ENCODE peak calls at places on chromosomes 4 and X, in seven cellular contexts. One of them, this sample, is unnamed.

GRCh38 chr4:99404595-99405287 is 30.4 kb downstream of the ADH7 start:
- DNase-seq in left ventricle myocardium inferior: no peak
- DNase-seq in pancreas: no peak
- DNase-seq in psoas muscle: peak; percentile 35
- DNase-seq in H1: no peak
- DNase-seq in tibial nerve: no peak
- DNase-seq in cardiac muscle cell: no peak
- DNase-seq in this sample: no peak

GRCh38 chr4:145234086-145234694 is 53.8 kb upstream of the OTUD4 start:
- DNase-seq in tibial nerve: no peak
- DNase-seq in pancreas: no peak
- DNase-seq in left ventricle myocardium inferior: no peak
- DNase-seq in H1: peak; percentile 56
- DNase-seq in psoas muscle: no peak
- DNase-seq in cardiac muscle cell: peak; percentile 75
- DNase-seq in this sample: no peak

GRCh38 chr4:188714488-188714887 is 575.2 kb downstream of the TRIML1 start:
- DNase-seq in cardiac muscle cell: no peak
- DNase-seq in H1: no peak
- DNase-seq in left ventricle myocardium inferior: no peak
- DNase-seq in pancreas: no peak
- DNase-seq in tibial nerve: no peak
- DNase-seq in psoas muscle: no peak
- DNase-seq in this sample: no peak

GRCh38 chr4:6953751-6954380 is 44.2 kb downstream of the TBC1D14 start:
- DNase-seq in tibial nerve: peak; percentile 42
- DNase-seq in pancreas: peak; percentile 71
- DNase-seq in psoas muscle: peak; percentile 87
- DNase-seq in H1: peak; percentile 86
- DNase-seq in cardiac muscle cell: peak; percentile 73
- DNase-seq in left ventricle myocardium inferior: peak; percentile 81
- DNase-seq in this sample: peak; percentile 80

GRCh38 chrX:73850124-73851013 is 287.4 kb downstream of the CHIC1 start:
- DNase-seq in psoas muscle: peak; percentile 55
- DNase-seq in tibial nerve: no peak
- DNase-seq in cardiac muscle cell: peak; percentile 13
- DNase-seq in H1: no peak
- DNase-seq in left ventricle myocardium inferior: no peak
- DNase-seq in pancreas: peak; percentile 67
- DNase-seq in this sample: no peak

GRCh38 chr4:147782087-147782781 is 50.3 kb downstream of the ARHGAP10 start:
- DNase-seq in H1: no peak
- DNase-seq in cardiac muscle cell: no peak
- DNase-seq in left ventricle myocardium inferior: no peak
- DNase-seq in psoas muscle: no peak
- DNase-seq in pancreas: no peak
- DNase-seq in tibial nerve: no peak
- DNase-seq in this sample: no peak

GRCh38 chrX:22534643-22535042 is 261.9 kb downstream of the CBLL2 start:
- DNase-seq in left ventricle myocardium inferior: peak; percentile 14
- DNase-seq in psoas muscle: peak; percentile 28
- DNase-seq in H1: no peak
- DNase-seq in tibial nerve: no peak
- DNase-seq in pancreas: no peak
- DNase-seq in cardiac muscle cell: no peak
- DNase-seq in this sample: no peak

GRCh38 chrX:126141014-126141413 is 25.1 kb downstream of the DCAF12L2 start:
- DNase-seq in left ventricle myocardium inferior: no peak
- DNase-seq in tibial nerve: no peak
- DNase-seq in psoas muscle: no peak
- DNase-seq in cardiac muscle cell: no peak
- DNase-seq in pancreas: no peak
- DNase-seq in H1: no peak
- DNase-seq in this sample: no peak

GRCh38 chr4:122930877-122931276 is 8.5 kb upstream of the NUDT6 start:
- DNase-seq in pancreas: no peak
- DNase-seq in tibial nerve: no peak
- DNase-seq in cardiac muscle cell: peak; percentile 5
- DNase-seq in H1: no peak
- DNase-seq in psoas muscle: no peak
- DNase-seq in left ventricle myocardium inferior: no peak
- DNase-seq in this sample: no peak

GRCh38 chr4:30103455-30103854 is 616.7 kb upstream of the PCDH7 start:
- DNase-seq in H1: no peak
- DNase-seq in cardiac muscle cell: no peak
- DNase-seq in left ventricle myocardium inferior: no peak
- DNase-seq in tibial nerve: no peak
- DNase-seq in pancreas: no peak
- DNase-seq in psoas muscle: no peak
- DNase-seq in this sample: no peak

GRCh38 chr4:68297137-68297536 is 51.6 kb upstream of the TMPRSS11B start:
- DNase-seq in pancreas: no peak
- DNase-seq in psoas muscle: no peak
- DNase-seq in cardiac muscle cell: no peak
- DNase-seq in tibial nerve: no peak
- DNase-seq in left ventricle myocardium inferior: no peak
- DNase-seq in H1: no peak
- DNase-seq in this sample: no peak

GRCh38 chrX:94302446-94302845 is 628.4 kb downstream of the FAM133A start:
- DNase-seq in psoas muscle: no peak
- DNase-seq in tibial nerve: no peak
- DNase-seq in pancreas: no peak
- DNase-seq in cardiac muscle cell: no peak
- DNase-seq in left ventricle myocardium inferior: no peak
- DNase-seq in H1: no peak
- DNase-seq in this sample: no peak

GRCh38 chr4:140330311-140330900 is 43.0 kb upstream of the SCOC start:
- DNase-seq in pancreas: no peak
- DNase-seq in cardiac muscle cell: peak; percentile 41
- DNase-seq in tibial nerve: no peak
- DNase-seq in psoas muscle: no peak
- DNase-seq in left ventricle myocardium inferior: no peak
- DNase-seq in H1: no peak
- DNase-seq in this sample: no peak

GRCh38 chr4:23233596-23233995 is 540.9 kb downstream of the GBA3 start:
- DNase-seq in tibial nerve: no peak
- DNase-seq in pancreas: no peak
- DNase-seq in psoas muscle: no peak
- DNase-seq in left ventricle myocardium inferior: no peak
- DNase-seq in cardiac muscle cell: no peak
- DNase-seq in H1: no peak
- DNase-seq in this sample: no peak

GRCh38 chr4:101331017-101331416 is 16.3 kb downstream of the PPP3CA start:
- DNase-seq in psoas muscle: no peak
- DNase-seq in left ventricle myocardium inferior: no peak
- DNase-seq in pancreas: no peak
- DNase-seq in cardiac muscle cell: no peak
- DNase-seq in H1: no peak
- DNase-seq in tibial nerve: no peak
- DNase-seq in this sample: no peak

GRCh38 chrX:52576474-52576873 is 59.6 kb upstream of the XAGE1B start:
- DNase-seq in left ventricle myocardium inferior: no peak
- DNase-seq in cardiac muscle cell: no peak
- DNase-seq in pancreas: no peak
- DNase-seq in H1: no peak
- DNase-seq in psoas muscle: no peak
- DNase-seq in tibial nerve: no peak
- DNase-seq in this sample: no peak

GRCh38 chrX:52577464-52578173 is 60.8 kb upstream of the XAGE1B start:
- DNase-seq in pancreas: no peak
- DNase-seq in tibial nerve: no peak
- DNase-seq in cardiac muscle cell: no peak
- DNase-seq in left ventricle myocardium inferior: no peak
- DNase-seq in H1: no peak
- DNase-seq in psoas muscle: no peak
- DNase-seq in this sample: no peak

GRCh38 chrX:52576946-52577345 is 60.1 kb upstream of the XAGE1B start:
- DNase-seq in cardiac muscle cell: no peak
- DNase-seq in left ventricle myocardium inferior: no peak
- DNase-seq in psoas muscle: no peak
- DNase-seq in pancreas: no peak
- DNase-seq in H1: peak; percentile 40
- DNase-seq in tibial nerve: no peak
- DNase-seq in this sample: no peak

GRCh38 chrX:52574416-52575275 is 57.8 kb upstream of the XAGE1B start:
- DNase-seq in left ventricle myocardium inferior: no peak
- DNase-seq in cardiac muscle cell: peak; percentile 62
- DNase-seq in tibial nerve: no peak
- DNase-seq in pancreas: no peak
- DNase-seq in psoas muscle: no peak
- DNase-seq in H1: peak; percentile 39
- DNase-seq in this sample: no peak
- H3K27me3 ChIP-seq in left ventricle myocardium inferior: no peaks in the 10 kb centered on the region
- H3K27me3 ChIP-seq in cardiac muscle cell: no peaks in the 10 kb centered on the region
- H3K27me3 ChIP-seq in tibial nerve: no peaks in the 10 kb centered on the region
- H3K27me3 ChIP-seq in pancreas: no peaks in the 10 kb centered on the region
- H3K27me3 ChIP-seq in psoas muscle: no peaks in the 10 kb centered on the region
- H3K27me3 ChIP-seq in H1: no peaks in the 10 kb centered on the region
- H3K27me3 ChIP-seq in this sample: no peaks in the 10 kb centered on the region

DNA sequence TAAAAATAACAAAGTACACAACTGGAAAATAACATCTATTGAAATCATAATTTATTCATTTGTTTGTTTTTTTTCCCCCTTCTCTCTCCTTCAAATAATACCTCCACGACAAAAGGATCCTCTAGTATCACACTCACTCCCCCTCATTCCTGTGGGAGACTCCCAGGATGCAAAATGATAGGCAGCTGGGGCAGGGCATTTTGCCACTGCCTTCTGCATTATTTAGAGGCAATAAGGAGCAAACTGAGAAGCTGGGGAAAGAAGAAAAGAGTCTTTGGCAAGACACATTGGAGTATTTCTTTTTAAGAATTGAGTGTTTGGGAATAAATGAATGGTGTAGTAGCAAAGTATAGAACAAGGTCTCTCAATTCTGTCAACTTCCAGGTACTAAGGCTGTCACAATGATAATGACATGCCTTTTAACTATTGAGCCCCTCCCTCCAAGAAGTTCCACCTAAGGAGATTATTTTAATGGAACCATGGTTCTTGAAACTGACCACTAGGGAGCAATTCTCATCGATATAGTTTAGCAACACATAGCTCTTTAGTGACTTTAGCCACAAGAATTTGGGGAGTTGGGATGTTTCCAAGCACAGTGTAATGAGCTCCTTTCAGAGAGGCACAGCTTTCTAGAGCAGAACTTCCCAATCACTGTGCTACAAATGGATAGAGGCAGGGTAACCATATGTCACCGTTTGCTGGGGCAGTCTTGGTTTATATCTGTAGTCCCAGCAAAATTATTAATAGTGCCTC is 303.3 kb downstream of the FRMPD4 start:
- DNase-seq in cardiac muscle cell: no peak
- DNase-seq in tibial nerve: no peak
- DNase-seq in left ventricle myocardium inferior: no peak
- DNase-seq in H1: no peak
- DNase-seq in pancreas: no peak
- DNase-seq in psoas muscle: no peak
- DNase-seq in this sample: no peak
- TF ChIP-seq CTCF in cardiac muscle cell: peak; percentile 23
- TF ChIP-seq CTCF in tibial nerve: no peak
- TF ChIP-seq CTCF in left ventricle myocardium inferior: no peak
- TF ChIP-seq CTCF in H1: no peak
- TF ChIP-seq CTCF in pancreas: no peak
- TF ChIP-seq CTCF in psoas muscle: no peak
- TF ChIP-seq CTCF in this sample: no peak

GRCh38 chrX:11445540-11445939 is 152.3 kb downstream of the AMELX start:
- DNase-seq in tibial nerve: no peak
- DNase-seq in H1: no peak
- DNase-seq in left ventricle myocardium inferior: no peak
- DNase-seq in pancreas: no peak
- DNase-seq in cardiac muscle cell: no peak
- DNase-seq in psoas muscle: no peak
- DNase-seq in this sample: no peak

GRCh38 chrX:11449613-11450012 is 156.4 kb downstream of the AMELX start:
- DNase-seq in tibial nerve: no peak
- DNase-seq in pancreas: no peak
- DNase-seq in H1: no peak
- DNase-seq in cardiac muscle cell: no peak
- DNase-seq in left ventricle myocardium inferior: no peak
- DNase-seq in psoas muscle: no peak
- DNase-seq in this sample: no peak

GRCh38 chrX:11446331-11446730 is 153.1 kb downstream of the AMELX start:
- DNase-seq in pancreas: no peak
- DNase-seq in H1: no peak
- DNase-seq in tibial nerve: no peak
- DNase-seq in left ventricle myocardium inferior: no peak
- DNase-seq in cardiac muscle cell: no peak
- DNase-seq in psoas muscle: no peak
- DNase-seq in this sample: no peak

GRCh38 chrX:11446951-11447350 is 153.7 kb downstream of the AMELX start:
- DNase-seq in tibial nerve: no peak
- DNase-seq in cardiac muscle cell: no peak
- DNase-seq in pancreas: no peak
- DNase-seq in psoas muscle: no peak
- DNase-seq in H1: no peak
- DNase-seq in left ventricle myocardium inferior: no peak
- DNase-seq in this sample: no peak

GRCh38 chrX:11447418-11447817 is 154.2 kb downstream of the AMELX start:
- DNase-seq in left ventricle myocardium inferior: no peak
- DNase-seq in H1: no peak
- DNase-seq in tibial nerve: no peak
- DNase-seq in psoas muscle: no peak
- DNase-seq in cardiac muscle cell: no peak
- DNase-seq in pancreas: no peak
- DNase-seq in this sample: no peak
- H3K27me3 ChIP-seq in left ventricle myocardium inferior: no peaks in the 10 kb centered on the region
- H3K27me3 ChIP-seq in H1: no peaks in the 10 kb centered on the region
- H3K27me3 ChIP-seq in tibial nerve: no peaks in the 10 kb centered on the region
- H3K27me3 ChIP-seq in psoas muscle: no peaks in the 10 kb centered on the region
- H3K27me3 ChIP-seq in cardiac muscle cell: no peaks in the 10 kb centered on the region
- H3K27me3 ChIP-seq in pancreas: peaks cover 3% of the 10 kb centered on the region
- H3K27me3 ChIP-seq in this sample: no peaks in the 10 kb centered on the region

GRCh38 chrX:71652405-71652804 is 14.9 kb upstream of the LOC101059915 start:
- DNase-seq in H1: peak; percentile 53
- DNase-seq in cardiac muscle cell: peak; percentile 55
- DNase-seq in left ventricle myocardium inferior: no peak
- DNase-seq in tibial nerve: no peak
- DNase-seq in pancreas: no peak
- DNase-seq in psoas muscle: no peak
- DNase-seq in this sample: no peak

GRCh38 chrX:71653344-71653743 is 14.0 kb upstream of the LOC101059915 start:
- DNase-seq in cardiac muscle cell: no peak
- DNase-seq in left ventricle myocardium inferior: no peak
- DNase-seq in H1: no peak
- DNase-seq in pancreas: no peak
- DNase-seq in tibial nerve: no peak
- DNase-seq in psoas muscle: no peak
- DNase-seq in this sample: no peak

DNA sequence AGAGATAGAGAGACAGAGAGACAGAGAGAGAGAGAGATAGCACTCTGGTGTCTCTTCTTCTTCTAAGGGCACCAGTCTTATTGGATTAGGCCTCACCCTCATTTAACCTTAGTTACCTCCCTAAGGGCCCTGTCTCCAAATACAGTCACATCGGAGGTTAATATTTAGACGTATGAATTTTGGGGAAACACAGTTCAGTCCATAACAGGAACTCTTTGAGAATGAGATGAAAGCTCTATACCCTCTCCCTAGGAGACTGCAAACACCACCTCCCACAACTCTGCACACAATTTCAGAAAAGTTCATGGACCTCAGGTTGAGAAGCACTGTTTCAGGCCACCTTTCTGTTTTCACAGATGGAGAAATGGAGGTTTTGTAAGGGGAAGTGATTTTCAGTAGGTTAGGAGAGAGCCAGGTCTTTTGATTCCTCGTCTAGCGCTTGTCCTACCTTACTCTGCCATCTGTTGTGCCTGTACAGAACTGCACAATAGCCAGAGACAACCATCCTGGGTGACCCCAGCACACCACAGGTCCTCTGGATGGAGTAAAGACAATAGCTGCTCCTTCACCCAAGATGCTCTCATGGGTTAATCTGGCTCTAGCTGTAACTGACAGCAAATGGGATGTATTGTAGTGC is 16.9 kb upstream of the LOC101059915 start:
- DNase-seq in pancreas: no peak
- DNase-seq in left ventricle myocardium inferior: no peak
- DNase-seq in psoas muscle: no peak
- DNase-seq in cardiac muscle cell: peak; percentile 41
- DNase-seq in H1: no peak
- DNase-seq in tibial nerve: no peak
- DNase-seq in this sample: no peak
- TF ChIP-seq CTCF in pancreas: no peak
- TF ChIP-seq CTCF in left ventricle myocardium inferior: peak; percentile 47
- TF ChIP-seq CTCF in psoas muscle: peak; percentile 32
- TF ChIP-seq CTCF in cardiac muscle cell: peak; percentile 4
- TF ChIP-seq CTCF in H1: no peak
- TF ChIP-seq CTCF in tibial nerve: no peak
- TF ChIP-seq CTCF in this sample: no peak